ENCODE peak calls at places on chromosomes 16 and 17, in seven cellular contexts. T is stimulated activated naive CD8-positive, alpha-beta T cell treated with anti-CD3 and anti-CD28 coated beads, Interleukin-15, amount 100 ng/mL, for 72 hours; Y is EH; A is heart left ventricle; R is colonic mucosa; Z is ascending aorta; V is naive thymus-derived CD8-positive, alpha-beta T cell. Q is an unnamed sample.

GRCh38 chr17:80025796-80026195 is 9.9 kb downstream of the TBC1D16 start:
- DNase-seq in T (no peak), Y (no peak), A (no peak), R (no peak), Z (no peak), V (no peak), Q (no peak)

GRCh38 chr17:62727916-62728672 is 80.0 kb downstream of the MARCHF10 start:
- DNase-seq in T (no peak), Y (no peak), A (no peak), R (no peak), Z (no peak), V (no peak), Q (no peak)

GRCh38 chr16:87855852-87856715 is 13.2 kb downstream of the SLC7A5 start:
- DNase-seq in T (peak), Y (peak), A (peak), R (peak), Z (peak), V (peak), Q (peak)

GRCh38 chr16:57867000-57867561 is 64.8 kb upstream of the KIFC3 start:
- DNase-seq in T (no peak), Y (peak), A (no peak), R (no peak), Z (no peak), V (no peak), Q (no peak)

GRCh38 chr17:2262146-2262587 is 41.4 kb downstream of the SMG6 start:
- DNase-seq in T (no peak), Y (peak), A (no peak), R (no peak), Z (peak), V (no peak), Q (peak)

GRCh38 chr16:84003001-84003400 is 35.0 kb downstream of the NECAB2 start:
- DNase-seq in T (no peak), Y (no peak), A (no peak), R (no peak), Z (no peak), V (no peak), Q (no peak)

GRCh38 chr17:69597898-69598692 is 183.6 kb downstream of the MAP2K6 start:
- DNase-seq in T (no peak), Y (peak), A (no peak), R (no peak), Z (no peak), V (no peak), Q (peak)

GRCh38 chr16:87344931-87345631 is 27.9 kb upstream of the C16orf95 start:
- DNase-seq in T (peak), Y (no peak), A (peak), R (peak), Z (no peak), V (peak), Q (peak)

Q was measured in fibroblast of villous mesenchyme.